ENCODE peak calls at places on chromosomes 16 and 17, in four cellular contexts. D is AG09309, J is sigmoid colon, T is HepG2. I is an unnamed sample.

GRCh38 chr16:21599994-21600773 is 807 bp downstream of the METTL9 start:
- DNase-seq in D (no peak), J (no peak), T (peak), I (no peak)

GRCh38 chr16:85635545-85636140 is 22.5 kb downstream of the GSE1 start:
- DNase-seq in D (no peak), J (no peak), T (no peak), I (no peak)

GRCh38 chr16:30096862-30097563 is 1.0 kb upstream of the YPEL3 start:
- DNase-seq in D (no peak), J (no peak), T (no peak), I (no peak)

GRCh38 chr17:36008998-36009665 is 7.8 kb upstream of the CCL15 start:
- DNase-seq in D (no peak), J (no peak), T (peak), I (no peak)

GRCh38 chr17:60080545-60080944 is 1.8 kb upstream of the HEATR6 start:
- DNase-seq in D (no peak), J (no peak), T (no peak), I (no peak)

GRCh38 chr16:79887541-79888540 is 287.3 kb upstream of the MAF start:
- DNase-seq in D (no peak), J (no peak), T (no peak), I (no peak)

GRCh38 chr16:61887903-61888302 is 148.3 kb downstream of the CDH8 start:
- DNase-seq in D (peak), J (no peak), T (no peak), I (no peak)

GRCh38 chr16:85940214-85940613 is 41.3 kb downstream of the IRF8 start:
- DNase-seq in D (no peak), J (no peak), T (peak), I (no peak)

GRCh38 chr16:50924759-50925545 is 183.1 kb downstream of the CYLD start:
- DNase-seq in D (no peak), J (no peak), T (no peak), I (no peak)

GRCh38 chr17:81082177-81083073 is 47.5 kb downstream of the BAIAP2 start:
- DNase-seq in D (no peak), J (no peak), T (no peak), I (no peak)

GRCh38 chr17:5181509-5182305 is 10.0 kb downstream of the ZNF594 start:
- DNase-seq in D (no peak), J (no peak), T (no peak), I (no peak)

GRCh38 chr16:7744546-7745294 is 412.1 kb downstream of the RBFOX1 start:
- DNase-seq in D (no peak), J (no peak), T (no peak), I (no peak)

GRCh38 chr17:81524063-81524864 is 3.9 kb upstream of the FSCN2 start:
- DNase-seq in D (no peak), J (no peak), T (no peak), I (no peak)

GRCh38 chr17:79022507-79022991 is 1.4 kb upstream of the C1QTNF1 start:
- DNase-seq in D (no peak), J (peak), T (no peak), I (no peak)

DNA sequence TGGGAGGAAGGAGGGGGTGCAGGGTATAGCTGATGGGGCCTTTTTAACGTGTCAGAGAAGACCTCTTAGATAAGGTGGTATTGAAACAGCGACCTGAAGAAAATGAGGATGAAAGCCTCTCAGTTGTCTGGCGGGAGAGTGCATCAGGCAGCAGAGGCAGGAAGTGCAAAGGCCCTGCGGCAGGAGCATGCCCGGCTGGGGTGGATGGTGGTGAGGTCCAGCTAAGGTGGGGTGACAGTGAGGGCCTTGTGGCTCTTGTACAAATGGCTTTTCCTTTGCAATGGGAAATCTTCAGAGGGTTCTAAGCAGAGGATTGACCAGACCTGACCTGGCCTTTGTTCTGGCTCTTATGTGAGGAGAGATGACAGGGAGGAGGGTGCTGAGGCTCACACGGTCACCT is 11.4 kb downstream of the MMP15 start:
- DNase-seq in D (no peak), J (no peak), T (no peak), I (no peak)
- TF ChIP-seq CTCF in D (no peak), J (no peak), T (no peak), I (no peak)

GRCh38 chr16:46607529-46607928 is 13.7 kb downstream of the SHCBP1 start:
- DNase-seq in D (peak), J (no peak), T (peak), I (peak)
- TF ChIP-seq CTCF in D (peak), J (peak), T (peak), I (peak)

GRCh38 chr17:45200701-45201100 is 21.0 kb upstream of the FMNL1 start:
- DNase-seq in D (no peak), J (peak), T (peak), I (no peak)
- TF ChIP-seq CTCF in D (no peak), J (no peak), T (peak), I (no peak)

GRCh38 chr17:3912827-3913226 is 3.4 kb downstream of the P2RX1 start:
- DNase-seq in D (no peak), J (no peak), T (no peak), I (no peak)

GRCh38 chr17:3910420-3911270 is 5.6 kb downstream of the P2RX1 start:
- DNase-seq in D (no peak), J (no peak), T (no peak), I (no peak)

GRCh38 chr17:3909257-3909656 is 7.0 kb downstream of the P2RX1 start:
- DNase-seq in D (no peak), J (no peak), T (no peak), I (no peak)

GRCh38 chr17:3913531-3914318 is 2.5 kb downstream of the P2RX1 start:
- DNase-seq in D (peak), J (peak), T (peak), I (no peak)

DNA sequence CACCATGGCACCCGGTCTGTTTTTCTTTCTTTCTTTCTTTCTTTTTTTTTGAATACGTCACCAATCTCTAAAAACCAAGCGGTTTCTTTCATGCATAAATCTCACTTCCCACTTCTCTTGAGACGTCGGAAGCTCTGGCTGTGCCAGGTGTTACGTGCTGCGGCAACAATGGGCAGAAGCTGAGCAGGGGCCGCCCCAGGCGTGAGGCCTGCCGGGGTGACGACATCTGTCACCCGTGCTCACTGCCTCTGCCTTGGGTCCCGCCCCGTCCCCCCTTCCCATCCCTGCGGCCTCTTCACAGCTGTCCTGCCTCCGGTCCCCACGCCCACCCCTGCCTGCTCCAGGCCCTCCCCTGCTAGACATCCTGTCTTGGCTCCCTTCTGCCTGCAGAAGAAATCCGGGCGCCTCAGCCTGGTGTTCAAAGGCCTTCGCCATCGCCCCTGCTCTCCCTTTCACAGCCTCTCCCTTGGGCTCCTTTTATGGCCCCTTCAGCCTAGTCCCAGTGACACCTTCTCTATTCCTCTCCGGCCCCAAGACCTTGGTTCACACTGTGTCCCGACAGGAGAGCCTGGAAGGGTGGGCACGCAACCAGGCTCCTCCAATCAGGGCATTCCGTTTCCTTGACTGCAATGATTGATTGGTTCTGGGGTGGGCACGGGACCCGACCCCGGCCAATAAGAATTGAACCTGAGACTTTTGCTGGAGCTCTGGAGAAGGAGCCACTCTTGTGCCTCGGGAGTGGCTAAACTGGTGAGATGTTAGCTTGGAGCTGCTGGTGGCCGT is 4.8 kb downstream of the P2RX1 start:
- DNase-seq in D (no peak), J (no peak), T (no peak), I (no peak)
- TF ChIP-seq CTCF in D (no peak), J (no peak), T (no peak), I (no peak)

GRCh38 chr17:72365857-72366415 is 245.1 kb downstream of the SOX9 start:
- DNase-seq in D (no peak), J (no peak), T (no peak), I (no peak)
- TF ChIP-seq CTCF in D (no peak), J (no peak), T (no peak), I (no peak)

DNA sequence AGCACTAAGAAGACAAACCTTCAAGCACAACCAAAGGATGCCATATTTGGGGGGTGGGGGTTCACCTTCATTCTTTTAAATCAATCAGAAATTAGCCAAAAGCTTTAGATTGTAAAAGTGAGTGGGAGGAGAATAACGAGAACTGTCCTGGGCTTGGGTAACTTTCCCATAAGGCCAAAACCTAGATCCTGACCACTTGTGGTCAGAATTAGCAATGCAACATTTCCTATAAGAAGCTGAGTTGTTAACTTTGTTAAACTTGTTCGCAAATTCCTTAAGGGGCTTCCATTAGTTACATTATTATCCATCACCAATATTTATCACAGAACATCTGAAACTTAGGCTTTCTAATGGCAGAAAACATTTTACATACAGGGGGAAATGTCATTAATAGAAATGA is 25.1 kb downstream of the STAT5B start:
- DNase-seq in D (no peak), J (no peak), T (peak), I (no peak)
- TF ChIP-seq CTCF in D (peak), J (no peak), T (peak), I (peak)